ENCODE peak calls at places on chromosomes 13 and 19, in six cellular contexts. S is A549, I is endodermal cell, Z is astrocyte of the cerebellum, K is foreskin fibroblast, B is tibial artery. F is an unnamed sample.

GRCh38 chr13:24159921-24160324 is 597 bp upstream of the SPATA13 start:
- DNase-seq in B (no peak), K (no peak), I (peak), Z (no peak), S (no peak), F (no peak)

GRCh38 chr13:61485128-61485765 is 69.6 kb upstream of the PCDH20 start:
- DNase-seq in K (no peak), S (no peak), B (no peak), I (no peak), Z (no peak), F (no peak)

GRCh38 chr19:17948967-17949930 is 16.4 kb downstream of the CCDC124 start:
- DNase-seq in B (no peak), S (no peak), Z (no peak), I (peak), K (no peak), F (no peak)

GRCh38 chr19:19642506-19643157 is 825 bp downstream of the GMIP start:
- DNase-seq in S (peak), K (no peak), B (no peak), Z (no peak), I (peak), F (no peak)

GRCh38 chr13:77729502-77730221 is 32.2 kb downstream of the SLAIN1 start:
- DNase-seq in Z (no peak), S (no peak), I (no peak), B (no peak), K (no peak), F (no peak)

GRCh38 chr13:85657942-85658341 is 141.3 kb downstream of the SLITRK6 start:
- DNase-seq in S (no peak), K (no peak), I (no peak), Z (no peak), B (no peak), F (no peak)

GRCh38 chr13:99416411-99417121 is 84.7 kb upstream of the TM9SF2 start:
- DNase-seq in B (peak), K (no peak), I (no peak), S (no peak), Z (no peak), F (no peak)

GRCh38 chr19:56159009-56159501 is 16.8 kb upstream of the GALP start:
- DNase-seq in K (no peak), I (no peak), S (no peak), Z (no peak), B (no peak), F (no peak)

GRCh38 chr19:44807652-44808462 is 1.0 kb upstream of the BCAM start:
- DNase-seq in K (no peak), I (peak), B (no peak), S (peak), Z (no peak), F (no peak)

GRCh38 chr19:3068071-3068470 is 5.8 kb upstream of the TLE5 start:
- DNase-seq in K (no peak), B (no peak), Z (no peak), I (no peak), S (no peak), F (no peak)

GRCh38 chr13:44816701-44817684 is 172.3 kb downstream of the NUFIP1 start:
- DNase-seq in K (peak), Z (no peak), S (peak), B (no peak), I (peak), F (no peak)

GRCh38 chr13:72166102-72166660 is 299.2 kb upstream of the DACH1 start:
- DNase-seq in S (no peak), K (no peak), B (no peak), I (no peak), Z (no peak), F (no peak)

GRCh38 chr13:33958964-33959363 is 141.0 kb downstream of the RFC3 start:
- DNase-seq in S (no peak), B (no peak), K (no peak), I (no peak), Z (no peak), F (no peak)

GRCh38 chr13:74129500-74130144 is 4.6 kb downstream of the KLF12 start:
- DNase-seq in B (no peak), K (no peak), I (no peak), Z (no peak), S (no peak), F (no peak)

GRCh38 chr13:36344886-36345437 is 1.2 kb downstream of the SPART start:
- DNase-seq in K (no peak), Z (no peak), S (no peak), I (peak), B (no peak), F (no peak)

GRCh38 chr19:33304760-33305647 is 2.7 kb upstream of the CEBPA start:
- DNase-seq in K (no peak), Z (no peak), B (no peak), S (no peak), I (no peak), F (no peak)

GRCh38 chr13:32316030-32316344 is 679 bp downstream of the BRCA2 start:
- DNase-seq in S (no peak), I (no peak), K (no peak), Z (no peak), B (no peak), F (no peak)

GRCh38 chr13:35159041-35159440 is 217.0 kb downstream of the NBEA start:
- DNase-seq in Z (no peak), B (no peak), S (no peak), I (no peak), K (no peak), F (no peak)

GRCh38 chr19:46731584-46731983 is 14.3 kb upstream of the FKRP start:
- DNase-seq in I (no peak), B (no peak), S (no peak), Z (no peak), K (no peak), F (no peak)

GRCh38 chr13:21583496-21583895 is 20.5 kb downstream of the MICU2 start:
- DNase-seq in Z (peak), S (no peak), K (peak), I (peak), B (no peak), F (peak)

GRCh38 chr13:79548886-79549285 is 67.9 kb downstream of the NDFIP2 start:
- DNase-seq in S (no peak), K (no peak), I (no peak), B (no peak), Z (peak), F (no peak)

GRCh38 chr13:103351035-103351828 is 285.0 kb upstream of the SLC10A2 start:
- DNase-seq in B (no peak), K (no peak), I (peak), S (no peak), Z (peak), F (no peak)

GRCh38 chr19:4052993-4053422 is 13.7 kb downstream of the ZBTB7A start:
- DNase-seq in S (no peak), I (no peak), K (no peak), Z (no peak), B (no peak), F (no peak)

GRCh38 chr19:44580366-44580895 is 32.9 kb upstream of the IGSF23 start:
- DNase-seq in I (peak), B (no peak), S (no peak), K (no peak), Z (no peak), F (no peak)

GRCh38 chr19:27772059-27772458 is 1440.9 kb downstream of the UQCRFS1 start:
- DNase-seq in B (no peak), S (no peak), Z (no peak), K (no peak), I (no peak), F (no peak)

GRCh38 chr13:74115138-74115537 is 19.1 kb downstream of the KLF12 start:
- DNase-seq in S (no peak), Z (peak), K (peak), B (no peak), I (no peak), F (peak)

GRCh38 chr13:24116103-24116502 is 44.4 kb upstream of the SPATA13 start:
- DNase-seq in B (no peak), I (no peak), S (no peak), K (no peak), Z (no peak), F (no peak)

GRCh38 chr19:45645631-45646344 is 6.6 kb upstream of the EML2 start:
- DNase-seq in Z (peak), B (peak), S (peak), I (peak), K (peak), F (no peak)

GRCh38 chr19:1855828-1856255 is 7.5 kb downstream of the KLF16 start:
- DNase-seq in S (no peak), K (no peak), Z (no peak), I (peak), B (no peak), F (no peak)

GRCh38 chr13:23159205-23159586 is 21.6 kb upstream of the SGCG start:
- DNase-seq in S (peak), I (peak), B (peak), Z (peak), K (peak), F (no peak)

GRCh38 chr19:54561840-54562239 is 11.8 kb upstream of the LILRA2 start:
- DNase-seq in I (no peak), S (no peak), K (no peak), B (no peak), Z (no peak), F (no peak)

GRCh38 chr13:19862511-19863313 is 737 bp downstream of the ZMYM5 start:
- DNase-seq in I (peak), Z (no peak), S (no peak), K (no peak), B (peak), F (no peak)

GRCh38 chr19:18995804-18996241 is 37.5 kb downstream of the SUGP2 start:
- DNase-seq in B (no peak), I (peak), Z (peak), K (peak), S (peak), F (peak)

GRCh38 chr13:74210693-74211393 is 76.6 kb upstream of the KLF12 start:
- DNase-seq in I (no peak), S (no peak), Z (peak), K (peak), B (peak), F (peak)

GRCh38 chr19:56566904-56567273 is 379 bp upstream of the ZNF470 start:
- DNase-seq in B (peak), S (peak), I (no peak), K (peak), Z (no peak), F (no peak)

GRCh38 chr13:57557979-57558529 is 73.5 kb upstream of the PCDH17 start:
- DNase-seq in Z (no peak), I (no peak), K (no peak), B (no peak), S (no peak), F (no peak)

GRCh38 chr19:18637644-18638630 is 1.1 kb downstream of the KLHL26 start:
- DNase-seq in B (no peak), Z (no peak), S (peak), K (no peak), I (peak), F (no peak)

GRCh38 chr13:106105153-106105552 is 430.3 kb downstream of the EFNB2 start:
- DNase-seq in K (peak), B (no peak), I (no peak), S (no peak), Z (no peak), F (no peak)

GRCh38 chr19:33640773-33641172 is 19.0 kb downstream of the CHST8 start:
- DNase-seq in I (peak), Z (no peak), S (no peak), K (no peak), B (no peak), F (no peak)

DNA sequence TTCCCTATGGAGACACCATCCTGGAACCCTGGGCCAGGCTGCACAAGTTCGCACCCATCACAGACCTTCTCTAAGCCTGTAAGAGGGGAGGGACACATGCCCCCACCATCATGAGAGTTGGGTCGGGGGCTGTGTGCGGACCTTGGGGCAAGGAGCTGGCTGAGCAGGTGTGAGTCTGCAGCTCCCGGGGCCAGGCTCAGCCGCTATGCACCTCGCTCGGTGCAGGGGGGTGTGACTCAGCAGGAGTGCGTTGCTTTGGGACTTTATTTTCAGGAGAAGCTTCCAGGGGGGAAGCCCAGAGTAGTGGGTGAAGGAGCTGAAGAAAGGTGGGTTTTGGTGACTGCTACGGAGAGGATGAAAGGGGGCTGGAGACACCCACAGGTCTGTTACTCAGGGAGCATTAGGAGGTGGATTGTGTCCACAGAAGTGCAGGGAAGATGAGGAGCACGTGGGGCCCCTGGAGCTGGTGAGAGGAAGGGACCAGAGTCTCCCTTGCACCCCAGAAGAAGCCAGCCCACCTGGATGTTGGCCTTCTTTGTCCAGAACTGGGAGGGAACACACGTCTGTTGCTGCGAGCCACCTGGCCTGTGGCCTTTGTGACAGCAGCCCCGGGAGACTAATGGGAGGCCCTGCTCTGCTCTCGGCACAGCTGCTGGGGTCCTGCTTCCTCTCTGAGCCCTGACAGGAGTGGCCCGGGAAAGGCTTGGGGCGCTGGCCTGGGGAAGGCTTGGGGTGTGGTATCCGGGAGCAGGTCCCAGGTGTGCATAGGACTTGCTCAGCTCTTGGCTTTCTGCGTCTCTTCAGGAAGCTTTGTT is 162.6 kb downstream of the TEX29 start:
- DNase-seq in I (no peak), Z (no peak), B (no peak), S (no peak), K (no peak), F (no peak)
- H3K4me3 ChIP-seq in I (no peak), Z (no peak), B (no peak), S (no peak), K (no peak), F (no peak)

GRCh38 chr13:93862259-93862658 is 617.2 kb downstream of the DCT start:
- DNase-seq in Z (no peak), K (no peak), B (no peak), S (no peak), I (no peak), F (no peak)
- TF ChIP-seq CTCF in Z (no peak), K (no peak), B (no peak), S (no peak), I (no peak), F (no peak)

GRCh38 chr13:93418398-93418797 is 191.8 kb downstream of the GPC6 start:
- DNase-seq in I (no peak), K (no peak), Z (no peak), B (no peak), S (no peak), F (no peak)

GRCh38 chr13:93411281-93411680 is 184.7 kb downstream of the GPC6 start:
- DNase-seq in I (no peak), K (no peak), Z (no peak), S (no peak), B (no peak), F (no peak)

GRCh38 chr13:93416943-93417342 is 190.3 kb downstream of the GPC6 start:
- DNase-seq in B (no peak), K (no peak), Z (no peak), I (no peak), S (no peak), F (no peak)

GRCh38 chr13:93409816-93410215 is 183.2 kb downstream of the GPC6 start:
- DNase-seq in S (no peak), B (no peak), Z (no peak), I (no peak), K (no peak), F (no peak)

DNA sequence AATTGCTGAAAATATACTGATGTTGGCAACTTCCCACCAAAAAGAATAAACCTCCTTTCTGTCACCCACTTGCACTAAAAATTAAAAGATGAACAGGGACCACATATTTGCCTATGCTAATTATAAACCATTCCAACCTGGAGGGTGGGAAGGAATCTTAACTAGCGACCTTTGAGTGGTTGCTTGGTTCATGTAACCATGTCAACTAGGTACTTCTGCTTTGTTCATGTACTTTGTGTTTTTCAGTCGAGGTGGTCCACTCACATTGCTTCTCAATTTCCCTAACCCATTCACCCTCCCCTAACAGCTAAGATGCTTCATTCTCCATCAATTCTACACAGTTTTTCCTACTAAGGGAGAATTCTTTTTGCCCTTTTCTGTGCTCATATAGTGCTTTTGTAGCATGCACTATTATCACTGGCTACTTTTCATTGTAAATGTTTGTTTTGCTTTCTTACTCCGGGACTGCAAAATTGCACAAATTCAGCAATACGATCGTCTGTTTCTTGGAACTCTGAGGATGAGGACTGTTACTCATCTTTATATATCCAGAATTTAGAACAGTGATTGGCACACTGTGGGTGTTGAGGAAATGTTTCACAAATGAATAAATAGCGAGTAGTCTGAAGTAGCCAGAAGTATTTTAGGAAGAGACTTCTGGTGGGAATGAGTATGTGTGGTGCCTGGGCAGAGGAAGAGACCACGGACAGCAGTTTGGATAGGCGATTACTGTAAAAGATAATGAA is 187.5 kb downstream of the GPC6 start:
- DNase-seq in I (no peak), S (no peak), B (no peak), Z (no peak), K (no peak), F (no peak)
- H3K4me3 ChIP-seq in I (no peak), S (no peak), B (no peak), Z (no peak), K (no peak), F (no peak)

GRCh38 chr19:39846678-39847486 is 703 bp upstream of the FBL start:
- DNase-seq in Z (no peak), S (no peak), B (no peak), I (peak), K (no peak), F (no peak)

GRCh38 chr19:39845172-39845571 is 1.0 kb downstream of the FBL start:
- DNase-seq in I (no peak), S (no peak), B (no peak), Z (no peak), K (no peak), F (no peak)

GRCh38 chr19:39846176-39846677 is at the start of gene FBL:
- DNase-seq in S (peak), I (peak), K (peak), Z (peak), B (peak), F (peak)

GRCh38 chr19:39843919-39844793 is 2.0 kb downstream of the FBL start:
- DNase-seq in I (no peak), B (no peak), K (no peak), Z (peak), S (peak), F (no peak)

DNA sequence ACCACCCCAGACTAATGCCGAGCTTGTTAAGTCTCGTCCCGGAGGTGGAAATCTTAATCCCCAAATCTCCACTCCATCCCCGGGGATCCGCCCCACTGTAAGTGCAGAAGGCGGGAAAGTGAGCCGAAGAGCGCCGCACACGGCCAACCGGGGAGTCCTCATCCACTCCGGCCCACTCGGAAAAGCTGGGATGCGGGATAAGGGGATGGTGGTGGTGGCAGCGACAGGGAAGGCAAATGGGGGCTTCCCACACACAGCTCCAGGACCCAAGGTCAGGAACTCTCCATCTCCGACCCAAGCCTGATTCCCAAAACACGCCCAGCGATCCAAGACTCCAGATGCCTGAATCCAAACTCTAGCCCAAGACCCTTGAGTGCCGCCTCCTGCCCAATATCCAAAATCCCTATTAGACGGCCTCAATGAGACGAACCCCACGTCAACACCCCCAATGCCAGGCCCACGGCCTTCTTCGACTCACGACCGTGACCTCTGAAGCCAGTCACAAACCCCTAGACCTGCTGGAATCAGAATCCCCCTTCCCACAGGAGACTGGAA is 481 bp downstream of the FBL start:
- DNase-seq in I (no peak), K (no peak), B (no peak), S (peak), Z (no peak), F (no peak)
- TF ChIP-seq CTCF in I (no peak), K (no peak), B (no peak), S (no peak), Z (peak), F (peak)

GRCh38 chr19:14381689-14382474 is 638 bp downstream of the ADGRE5 start:
- DNase-seq in Z (no peak), K (no peak), B (peak), I (no peak), S (no peak), F (no peak)

GRCh38 chr19:14378890-14379289 is 2.4 kb upstream of the ADGRE5 start:
- DNase-seq in I (no peak), Z (no peak), K (no peak), B (no peak), S (no peak), F (no peak)

GRCh38 chr19:14383898-14384669 is 2.8 kb downstream of the ADGRE5 start:
- DNase-seq in B (peak), I (no peak), S (no peak), K (no peak), Z (no peak), F (no peak)

GRCh38 chr19:14385492-14385891 is 4.2 kb downstream of the ADGRE5 start:
- DNase-seq in B (no peak), I (no peak), Z (no peak), K (no peak), S (no peak), F (no peak)

DNA sequence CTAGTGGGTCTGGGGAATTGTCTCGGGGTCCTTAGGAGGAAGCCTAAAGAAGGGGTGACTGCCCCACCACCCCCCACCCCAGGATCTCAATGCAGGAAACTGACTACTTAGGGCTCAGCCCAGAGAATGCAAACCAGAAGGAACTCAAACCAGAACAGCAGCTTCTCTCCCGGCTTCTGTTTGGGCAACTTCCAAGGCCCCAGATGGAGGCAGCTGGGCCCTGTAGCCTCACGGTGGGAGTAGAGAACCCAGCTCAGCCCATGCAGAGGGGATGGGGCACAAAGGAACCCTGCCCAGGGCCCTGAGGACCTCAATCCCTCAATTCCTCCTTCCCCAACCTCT is 2.3 kb downstream of the ADGRE5 start:
- DNase-seq in S (no peak), B (no peak), Z (no peak), K (no peak), I (no peak), F (no peak)
- H3K4me3 ChIP-seq in S (no peak), B (peak), Z (no peak), K (peak), I (no peak), F (peak)

GRCh38 chr13:60396783-60397692 is at the start of gene TDRD3:
- DNase-seq in I (peak), K (peak), B (peak), S (peak), Z (peak), F (no peak)
- TF ChIP-seq CTCF in I (peak), K (peak), B (peak), S (peak), Z (peak), F (peak)

GRCh38 chr13:48158290-48158689 is 63.4 kb upstream of the MED4 start:
- DNase-seq in K (no peak), S (no peak), I (no peak), B (no peak), Z (no peak), F (no peak)
- H3K4me3 ChIP-seq in K (no peak), S (no peak), I (no peak), B (no peak), Z (no peak), F (no peak)